ENCODE peak calls at places on chromosome 12, in four cellular contexts. X, L, F and O are unnamed samples.

GRCh38 chr12:12465522-12465921 is 97.1 kb downstream of the DUSP16 start:
- DNase-seq in X (no peak), L (no peak), F (no peak), O (peak; percentile 69)

GRCh38 chr12:130656411-130656810 is 59.7 kb downstream of the RIMBP2 start:
- DNase-seq in X (no peak), L (no peak), F (no peak), O (no peak)

GRCh38 chr12:98754095-98754494 is 109.0 kb downstream of the APAF1 start:
- DNase-seq in X (no peak), L (no peak), F (no peak), O (no peak)

GRCh38 chr12:116483959-116484699 is 75.1 kb upstream of the MAP1LC3B2 start:
- DNase-seq in X (no peak), L (no peak), F (no peak), O (no peak)

GRCh38 chr12:127176804-127177203 is 1090.2 kb upstream of the TMEM132C start:
- DNase-seq in X (no peak), L (no peak), F (peak; percentile 3), O (no peak)

GRCh38 chr12:43306066-43306465 is 245.9 kb downstream of the ADAMTS20 start:
- DNase-seq in X (no peak), L (no peak), F (no peak), O (no peak)

GRCh38 chr12:76310110-76310509 is 38.1 kb downstream of the BBS10 start:
- DNase-seq in X (no peak), L (no peak), F (no peak), O (no peak)

GRCh38 chr12:19382111-19382526 is 57.2 kb upstream of the AEBP2 start:
- DNase-seq in X (no peak), L (no peak), F (peak; percentile 57), O (no peak)

GRCh38 chr12:113471619-113472171 is at the start of gene LHX5:
- DNase-seq in X (no peak), L (no peak), F (peak; percentile 87), O (peak; percentile 71)

GRCh38 chr12:57626111-57626928 is 6.7 kb downstream of the B4GALNT1 start:
- DNase-seq in X (no peak), L (no peak), F (no peak), O (no peak)

GRCh38 chr12:60072911-60073310 is 477.1 kb downstream of the SLC16A7 start:
- DNase-seq in X (no peak), L (no peak), F (peak; percentile 8), O (no peak)

GRCh38 chr12:124683330-124683662 is 115.9 kb upstream of the NCOR2 start:
- DNase-seq in X (no peak), L (no peak), F (peak; percentile 53), O (no peak)

GRCh38 chr12:1749019-1749418 is 58.1 kb downstream of the ADIPOR2 start:
- DNase-seq in X (no peak), L (no peak), F (no peak), O (no peak)

GRCh38 chr12:9404469-9405260 is 196.5 kb upstream of the PZP start:
- DNase-seq in X (no peak), L (no peak), F (no peak), O (peak; percentile 63)

GRCh38 chr12:120971299-120972180 is 6.8 kb upstream of the HNF1A start:
- DNase-seq in X (peak; percentile 58), L (peak; percentile 52), F (peak; percentile 78), O (no peak)

GRCh38 chr12:64431791-64432190 is 20.1 kb upstream of the TBK1 start:
- DNase-seq in X (no peak), L (no peak), F (no peak), O (no peak)

GRCh38 chr12:77104792-77105191 is 39.4 kb upstream of the E2F7 start:
- DNase-seq in X (peak; percentile 39), L (no peak), F (no peak), O (no peak)

GRCh38 chr12:11717533-11717961 is 68.1 kb downstream of the ETV6 start:
- DNase-seq in X (no peak), L (no peak), F (no peak), O (no peak)

GRCh38 chr12:104304261-104305004 is 894 bp downstream of the EID3 start:
- DNase-seq in X (no peak), L (no peak), F (no peak), O (no peak)

GRCh38 chr12:47272412-47273190 is 192.8 kb upstream of the AMIGO2 start:
- DNase-seq in X (no peak), L (no peak), F (no peak), O (no peak)
- H3K4me1 ChIP-seq in X (peaks cover 15% of the 10 kb centered on the region), L (peaks cover 6% of the 10 kb centered on the region), F (no peaks in the 10 kb centered on the region), O (peaks cover 18% of the 10 kb centered on the region)

GRCh38 chr12:131919366-131920156 is 9.5 kb upstream of the PUS1 start:
- DNase-seq in X (no peak), L (no peak), F (no peak), O (peak; percentile 76)
- TF ChIP-seq POLR2AphosphoS5 in X (no peak), L (no peak), F (no peak), O (no peak)

GRCh38 chr12:54882074-54882473 is 27.8 kb downstream of the MUCL1 start:
- DNase-seq in X (no peak), L (no peak), F (no peak), O (no peak)

GRCh38 chr12:54879579-54879978 is 25.3 kb downstream of the MUCL1 start:
- DNase-seq in X (no peak), L (no peak), F (no peak), O (no peak)

DNA sequence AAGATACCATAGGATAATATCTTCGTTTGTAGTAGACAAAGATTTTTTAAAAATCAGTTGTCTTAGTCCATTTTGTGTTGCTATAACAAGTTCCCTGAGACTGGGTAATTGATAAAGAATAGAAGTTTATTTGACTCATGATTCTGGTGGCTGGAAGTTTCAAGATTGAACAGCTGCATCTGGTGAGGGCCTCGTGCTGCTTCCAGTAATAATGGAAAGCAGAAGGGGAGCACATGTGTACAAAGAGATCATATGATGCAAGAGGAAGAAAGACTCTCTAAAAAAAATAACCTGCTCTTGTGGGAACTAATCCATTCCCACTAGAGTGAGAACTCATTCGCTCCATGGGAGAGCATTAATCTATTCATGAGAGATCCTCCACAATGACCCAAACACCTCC is 24.8 kb downstream of the MUCL1 start:
- DNase-seq in X (no peak), L (no peak), F (no peak), O (no peak)
- H3K27ac ChIP-seq in X (no peak overlapping the region), L (no peak overlapping the region), F (no peak overlapping the region), O (no peak overlapping the region)

GRCh38 chr12:106141003-106141402 is 2.2 kb upstream of the NUAK1 start:
- DNase-seq in X (no peak), L (no peak), F (no peak), O (no peak)
- H3K4me1 ChIP-seq in X (peaks cover 19% of the 10 kb centered on the region), L (peaks cover 50% of the 10 kb centered on the region), F (peaks cover 54% of the 10 kb centered on the region), O (peaks cover 19% of the 10 kb centered on the region)

DNA sequence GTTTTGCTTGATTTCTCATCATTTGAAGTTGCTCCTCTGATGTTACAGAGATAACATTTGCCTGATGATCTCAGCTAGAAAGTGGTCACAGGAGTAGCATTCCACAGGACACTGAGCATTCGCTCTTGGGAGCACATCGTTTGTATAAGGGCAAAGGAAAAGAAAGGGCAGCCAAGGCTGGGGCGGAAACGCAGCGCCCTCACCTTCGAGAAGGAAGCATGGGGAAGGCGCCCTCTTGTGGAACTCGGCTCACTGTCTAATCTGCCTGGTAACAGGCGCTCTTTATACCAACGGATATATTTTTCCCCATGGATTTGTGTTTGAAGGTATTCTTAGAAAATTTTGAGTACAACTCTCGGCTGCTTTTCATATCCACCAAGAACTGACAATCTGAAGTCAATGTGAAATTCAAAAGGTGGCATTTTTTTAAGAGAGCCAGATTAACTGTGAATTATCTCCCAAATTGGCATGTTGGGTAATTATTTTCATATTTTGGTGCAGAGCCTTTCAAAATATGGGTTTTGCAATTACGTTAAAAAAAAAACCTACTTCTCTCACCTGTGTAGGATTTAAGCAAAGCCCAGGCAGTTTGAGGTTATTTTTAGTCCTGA is 172.7 kb downstream of the CAND1 start:
- DNase-seq in X (peak; percentile 61), L (peak; percentile 24), F (peak; percentile 94), O (peak; percentile 8)
- TF ChIP-seq POLR2AphosphoS5 in X (no peak), L (no peak), F (no peak), O (no peak)

GRCh38 chr12:54369597-54370217 is 5.4 kb upstream of the GPR84 start:
- DNase-seq in X (no peak), L (no peak), F (no peak), O (no peak)
- H3K27ac ChIP-seq in X (no peak overlapping the region), L (peak overlapping the region; percentile 1), F (no peak overlapping the region), O (no peak overlapping the region)

GRCh38 chr12:27012982-27013255 is 1.3 kb downstream of the TM7SF3 start:
- DNase-seq in X (no peak), L (no peak), F (no peak), O (no peak)
- H3K4me1 ChIP-seq in X (peaks cover 18% of the 10 kb centered on the region), L (peaks cover 25% of the 10 kb centered on the region), F (peaks cover 35% of the 10 kb centered on the region), O (peaks cover 43% of the 10 kb centered on the region)

GRCh38 chr12:96108321-96108720 is 72.9 kb upstream of the LTA4H start:
- DNase-seq in X (no peak), L (no peak), F (peak; percentile 23), O (peak; percentile 52)
- TF ChIP-seq POLR2AphosphoS5 in X (no peak), L (no peak), F (no peak), O (no peak)

GRCh38 chr12:6225630-6226001 is 25.4 kb downstream of the CD9 start:
- DNase-seq in X (no peak), L (no peak), F (no peak), O (no peak)
- H3K27ac ChIP-seq in X (no peak overlapping the region), L (no peak overlapping the region), F (peak overlapping the region; percentile 68), O (peak overlapping the region; percentile 52)

GRCh38 chr12:46664771-46665287 is 161.0 kb downstream of the SLC38A4 start:
- DNase-seq in X (peak; percentile 72), L (peak; percentile 92), F (no peak), O (peak; percentile 25)
- H3K4me1 ChIP-seq in X (peaks cover 56% of the 10 kb centered on the region), L (peaks cover 50% of the 10 kb centered on the region), F (peaks cover 17% of the 10 kb centered on the region), O (peaks cover 14% of the 10 kb centered on the region)